ENCODE peak calls at places on chromosomes 16 and 17, in four cellular contexts. U is A549, V is psoas muscle, O is tibial artery. J is an unnamed sample.

GRCh38 chr16:22262460-22262859 is 34.7 kb upstream of the POLR3E start:
- DNase-seq in U (no peak), V (no peak), O (no peak), J (no peak)

GRCh38 chr17:67576471-67576870 is 141.3 kb upstream of the NOL11 start:
- DNase-seq in U (no peak), V (no peak), O (no peak), J (no peak)

GRCh38 chr16:28543072-28543471 is 4.3 kb upstream of the NUPR1 start:
- DNase-seq in U (no peak), V (no peak), O (peak), J (no peak)

GRCh38 chr16:57115148-57115503 is 22.7 kb downstream of the CPNE2 start:
- DNase-seq in U (no peak), V (no peak), O (no peak), J (peak)

GRCh38 chr17:64781013-64781392 is 118.9 kb upstream of the SMURF2 start:
- DNase-seq in U (no peak), V (no peak), O (no peak), J (no peak)

GRCh38 chr17:31171711-31172110 is 76.9 kb downstream of the NF1 start:
- DNase-seq in U (no peak), V (no peak), O (no peak), J (no peak)

GRCh38 chr17:59753522-59754467 is 46.3 kb downstream of the VMP1 start:
- DNase-seq in U (peak), V (no peak), O (no peak), J (peak)

GRCh38 chr16:10338426-10338825 is 47.4 kb upstream of the ATF7IP2 start:
- DNase-seq in U (no peak), V (no peak), O (no peak), J (no peak)

GRCh38 chr17:55783684-55784245 is 32.9 kb downstream of the PCTP start:
- DNase-seq in U (no peak), V (peak), O (peak), J (peak)

GRCh38 chr17:45371414-45372324 is 54.8 kb upstream of the MAP3K14 start:
- DNase-seq in U (peak), V (peak), O (peak), J (peak)

GRCh38 chr16:67145746-67146145 is 5.1 kb downstream of the B3GNT9 start:
- DNase-seq in U (no peak), V (no peak), O (no peak), J (no peak)

GRCh38 chr17:31195305-31195704 is 100.5 kb downstream of the NF1 start:
- DNase-seq in U (no peak), V (no peak), O (no peak), J (no peak)

GRCh38 chr17:17782425-17783120 is 54.2 kb downstream of the SREBF1 start:
- DNase-seq in U (no peak), V (peak), O (no peak), J (no peak)

GRCh38 chr17:78759203-78759968 is 22.7 kb downstream of the CYTH1 start:
- DNase-seq in U (no peak), V (peak), O (peak), J (peak)

GRCh38 chr17:61303334-61304096 is 96.1 kb upstream of the TBX2 start:
- DNase-seq in U (no peak), V (no peak), O (no peak), J (no peak)

GRCh38 chr17:72719582-72720493 is 372.6 kb downstream of the SLC39A11 start:
- DNase-seq in U (no peak), V (no peak), O (no peak), J (peak)

GRCh38 chr17:73571524-73572130 is 72.6 kb downstream of the SDK2 start:
- DNase-seq in U (no peak), V (no peak), O (no peak), J (no peak)

GRCh38 chr16:194516-194915 is 14.3 kb downstream of the HBQ1 start:
- DNase-seq in U (no peak), V (no peak), O (no peak), J (peak)

GRCh38 chr16:50265716-50266336 is 525 bp upstream of the ADCY7 start:
- DNase-seq in U (no peak), V (no peak), O (no peak), J (no peak)

GRCh38 chr17:57517216-57517518 is 227.9 kb downstream of the CCDC182 start:
- DNase-seq in U (no peak), V (no peak), O (no peak), J (no peak)

GRCh38 chr16:70574595-70575271 is 51.1 kb downstream of the SF3B3 start:
- DNase-seq in U (no peak), V (no peak), O (no peak), J (no peak)

GRCh38 chr17:62966426-62967110 is 533 bp downstream of the TANC2 start:
- DNase-seq in U (peak), V (peak), O (peak), J (peak)

GRCh38 chr17:80927791-80928216 is 63.8 kb upstream of the CHMP6 start:
- DNase-seq in U (no peak), V (no peak), O (no peak), J (peak)
- TF ChIP-seq CTCF in U (no peak), V (no peak), O (no peak), J (no peak)

GRCh38 chr16:53090591-53091507 is 36.1 kb downstream of the CHD9 start:
- DNase-seq in U (no peak), V (peak), O (peak), J (peak)
- TF ChIP-seq CTCF in U (no peak), V (no peak), O (peak), J (no peak)

GRCh38 chr16:1788708-1789100 is 4.8 kb downstream of the IGFALS start:
- DNase-seq in U (no peak), V (peak), O (no peak), J (no peak)
- TF ChIP-seq CTCF in U (no peak), V (no peak), O (no peak), J (no peak)

DNA sequence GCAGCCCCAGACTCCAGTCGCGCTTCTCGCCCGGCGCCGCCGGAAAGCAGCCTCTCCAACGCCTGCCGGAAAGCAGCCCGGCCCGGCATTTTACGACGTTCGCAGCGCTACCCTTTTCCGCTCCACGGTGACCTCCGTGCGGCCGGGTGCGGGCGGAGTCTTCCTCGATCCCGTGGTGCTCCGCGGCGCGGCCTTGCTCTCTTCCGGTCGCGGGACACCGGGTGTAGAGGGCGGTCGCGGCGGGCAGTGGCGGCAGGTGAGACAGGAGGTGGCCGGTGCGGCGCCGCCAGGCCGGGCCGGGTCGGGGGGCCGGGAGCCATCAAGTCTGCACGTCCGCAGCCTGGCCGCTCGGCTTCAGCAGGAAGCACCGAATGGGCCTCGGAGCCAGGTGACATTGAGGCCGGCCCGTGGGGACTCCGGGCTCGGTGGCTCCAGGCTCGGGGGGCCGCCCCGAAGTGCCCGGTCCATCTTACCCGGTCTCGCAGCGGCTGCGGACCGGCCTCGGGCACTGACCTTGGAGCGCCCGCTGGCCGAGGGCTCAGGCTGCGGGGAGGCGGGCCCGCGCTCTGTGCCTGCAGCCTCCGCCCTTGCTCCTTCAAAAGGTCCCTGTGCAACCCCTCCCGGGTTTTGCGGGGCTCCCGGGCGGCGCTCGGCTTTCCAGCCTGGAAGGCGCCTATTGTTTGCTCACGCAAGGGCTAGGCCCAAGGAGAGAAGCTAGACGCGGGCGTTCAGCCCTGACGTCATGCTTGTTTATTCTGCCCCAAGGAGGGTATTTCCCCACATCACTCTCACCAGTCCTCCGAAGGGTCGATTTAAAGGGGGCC is at the start of the genes COX4I1 and EMC8:
- DNase-seq in U (peak), V (peak), O (peak), J (peak)
- TF ChIP-seq CTCF in U (no peak), V (no peak), O (no peak), J (no peak)

GRCh38 chr17:80504671-80505413 is 28.4 kb upstream of the NPTX1 start:
- DNase-seq in U (peak), V (no peak), O (no peak), J (peak)

GRCh38 chr17:80503031-80503430 is 26.6 kb upstream of the NPTX1 start:
- DNase-seq in U (no peak), V (no peak), O (no peak), J (no peak)

GRCh38 chr17:80501739-80502577 is 25.6 kb upstream of the NPTX1 start:
- DNase-seq in U (peak), V (no peak), O (no peak), J (peak)

GRCh38 chr17:80502578-80502877 is 26.1 kb upstream of the NPTX1 start:
- DNase-seq in U (no peak), V (no peak), O (no peak), J (no peak)

DNA sequence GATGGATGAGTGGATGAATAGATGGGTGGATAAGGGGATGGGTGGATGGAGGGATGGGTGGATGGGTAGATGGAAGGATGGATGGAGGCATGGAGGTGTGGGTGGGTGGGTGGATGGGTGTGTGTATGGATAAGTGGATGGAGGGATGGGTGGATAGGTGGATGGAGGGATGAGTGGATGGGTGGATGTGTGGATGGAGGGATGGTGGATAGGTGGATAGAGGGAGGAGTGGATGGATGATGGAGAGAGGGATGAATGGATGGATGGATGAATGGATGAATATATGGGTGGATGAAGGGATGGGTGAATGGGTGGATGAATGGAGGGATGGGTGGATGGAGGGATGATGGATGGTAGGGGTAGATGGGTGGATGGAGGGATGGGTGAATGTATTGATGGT is 27.5 kb upstream of the NPTX1 start:
- DNase-seq in U (no peak), V (no peak), O (no peak), J (no peak)
- TF ChIP-seq CTCF in U (no peak), V (no peak), O (no peak), J (no peak)

DNA sequence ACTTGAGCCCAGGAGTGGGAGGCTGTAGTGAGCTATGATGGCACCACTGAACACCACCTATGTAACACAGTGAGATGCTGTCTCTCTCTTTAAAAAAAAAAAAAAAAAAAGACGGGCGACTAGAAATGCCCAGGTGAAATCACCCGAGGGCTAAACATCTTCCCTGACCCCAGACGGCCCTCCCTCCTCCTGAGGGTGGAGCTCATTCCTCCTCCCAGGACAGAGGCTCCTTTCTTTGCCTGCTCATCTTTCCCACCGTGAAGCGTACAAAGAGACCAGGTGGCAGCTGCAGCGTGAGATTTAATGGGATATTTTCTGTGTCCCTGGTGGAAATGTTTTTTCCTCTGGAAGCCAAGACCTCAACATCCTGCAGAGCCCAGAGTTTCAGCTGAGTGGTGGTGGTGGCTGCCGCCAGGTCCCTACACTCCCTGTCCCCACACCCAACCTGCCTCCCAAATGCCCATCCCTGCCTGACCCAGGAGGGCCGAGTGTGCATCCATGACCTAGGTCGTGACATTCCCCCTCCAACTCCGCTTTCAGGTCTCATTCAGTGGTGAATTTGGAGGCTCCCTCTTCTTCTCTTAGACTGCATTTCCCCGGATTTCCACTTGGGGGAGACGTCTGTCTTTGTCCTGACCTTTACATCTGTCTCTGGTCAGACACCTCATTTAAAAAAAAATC is 14.4 kb upstream of the GPRC5B start:
- DNase-seq in U (peak), V (no peak), O (peak), J (peak)
- TF ChIP-seq CTCF in U (peak), V (peak), O (peak), J (peak)

DNA sequence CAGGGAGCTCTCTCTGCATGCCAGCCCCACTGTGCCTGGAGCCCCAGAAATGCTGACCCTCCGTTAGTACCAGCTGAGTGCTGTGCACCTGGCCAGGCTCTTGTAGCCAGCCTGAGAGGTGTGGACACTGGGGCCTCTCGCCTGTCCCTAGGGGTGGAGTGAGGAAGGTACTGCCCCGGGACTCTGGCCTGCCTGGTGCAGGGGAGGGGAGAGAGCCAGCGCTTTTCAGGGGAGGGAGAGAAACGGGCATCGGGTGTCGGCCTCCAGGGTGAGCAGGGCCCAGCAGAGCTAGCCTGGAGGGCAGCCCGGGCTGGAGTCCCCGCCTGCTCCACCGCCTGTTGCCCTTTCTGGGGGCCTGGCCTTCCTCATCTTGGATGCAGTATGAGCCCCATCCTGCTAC is 13.1 kb downstream of the MAP2K3 start:
- DNase-seq in U (no peak), V (no peak), O (no peak), J (no peak)
- TF ChIP-seq CTCF in U (no peak), V (peak), O (no peak), J (no peak)

GRCh38 chr16:3017262-3017805 is 649 bp downstream of the CLDN6 start:
- DNase-seq in U (no peak), V (no peak), O (no peak), J (no peak)

GRCh38 chr16:3015865-3016521 is 2.0 kb downstream of the CLDN6 start:
- DNase-seq in U (no peak), V (no peak), O (no peak), J (no peak)

GRCh38 chr16:3019594-3020246 is 448 bp upstream of the TNFRSF12A start:
- DNase-seq in U (no peak), V (no peak), O (no peak), J (no peak)

GRCh38 chr16:3020247-3020603 is at the start of gene TNFRSF12A:
- DNase-seq in U (peak), V (peak), O (peak), J (peak)

GRCh38 chr16:3017806-3018506 is at the start of gene CLDN6:
- DNase-seq in U (no peak), V (no peak), O (no peak), J (no peak)
- TF ChIP-seq CTCF in U (no peak), V (peak), O (no peak), J (peak)

DNA sequence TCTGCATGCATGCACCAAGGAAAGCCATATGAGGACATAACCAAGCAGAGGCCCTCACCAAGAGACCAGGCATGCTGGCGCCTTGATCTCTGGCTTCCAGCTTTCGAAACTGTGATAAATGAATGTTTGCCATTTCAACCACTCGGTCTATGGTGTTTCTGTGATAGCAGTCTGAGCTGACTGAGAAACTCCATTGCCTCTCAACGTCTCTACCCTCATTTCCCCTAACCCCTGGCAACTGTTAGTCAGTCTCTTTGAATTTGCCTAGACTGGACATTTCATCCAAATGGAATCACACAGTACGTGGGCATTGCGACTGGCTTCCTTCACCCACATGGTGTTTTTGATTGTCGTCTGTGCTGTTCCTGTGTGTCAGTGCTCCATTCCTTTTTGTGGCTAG is 88.0 kb upstream of the MPHOSPH6 start:
- DNase-seq in U (no peak), V (no peak), O (no peak), J (no peak)
- TF ChIP-seq CTCF in U (no peak), V (no peak), O (no peak), J (no peak)